ENCODE peak calls at places on chromosomes 2 and 18, in nine cellular contexts. D is heart right ventricle, U is thyroid gland, R is psoas muscle, S is Caco-2, K is testis, E is spleen, Y is Peyer's patch, C is esophagus squamous epithelium. L is an unnamed sample.
A peak's percentile ranks its signal among the peaks of the same experiment; 100 is the strongest.

GRCh38 chr2:170262806-170263205 is 84.9 kb downstream of the MYO3B start:
- DNase-seq in E (no peak), U (no peak), K (no peak), Y (no peak), S (no peak), R (no peak), C (no peak), D (no peak), L (no peak)

GRCh38 chr2:26590439-26590838 is 50.7 kb downstream of the CIB4 start:
- DNase-seq in K (peak; percentile 0), E (peak; percentile 15), D (no peak), Y (peak; percentile 14), S (no peak), R (peak; percentile 4), C (no peak), U (no peak), L (no peak)

GRCh38 chr2:238139141-238139840 is 823 bp downstream of the KLHL30 start:
- DNase-seq in U (no peak), K (no peak), Y (no peak), S (no peak), R (peak; percentile 80), D (no peak), C (no peak), E (no peak), L (no peak)

GRCh38 chr2:104521247-104521646 is 332.7 kb upstream of the POU3F3 start:
- DNase-seq in K (no peak), E (no peak), U (no peak), D (no peak), S (no peak), C (no peak), R (no peak), Y (no peak), L (no peak)

GRCh38 chr2:28594369-28595108 is 98.7 kb downstream of the PLB1 start:
- DNase-seq in R (peak; percentile 92), Y (peak; percentile 98), D (peak; percentile 89), K (peak; percentile 96), C (peak; percentile 29), U (peak; percentile 93), S (peak; percentile 93), E (peak; percentile 95), L (peak; percentile 90)

GRCh38 chr2:172906401-172906811 is 169.2 kb upstream of the MAP3K20 start:
- DNase-seq in K (no peak), Y (no peak), D (peak; percentile 47), U (no peak), S (no peak), C (no peak), E (no peak), R (no peak), L (peak; percentile 46)

GRCh38 chr18:2402084-2402483 is 169.2 kb downstream of the METTL4 start:
- DNase-seq in K (no peak), C (no peak), R (no peak), S (no peak), D (no peak), U (no peak), Y (no peak), E (no peak), L (no peak)

GRCh38 chr2:129689600-129689999 is 289.9 kb upstream of the RAB6C start:
- DNase-seq in K (no peak), R (no peak), C (no peak), Y (no peak), D (no peak), S (no peak), U (no peak), E (no peak), L (no peak)

GRCh38 chr2:137729305-137729704 is 235.0 kb upstream of the HNMT start:
- DNase-seq in D (no peak), Y (no peak), R (no peak), U (no peak), K (no peak), S (no peak), E (no peak), C (no peak), L (no peak)

GRCh38 chr2:28591711-28592365 is 96.0 kb downstream of the PLB1 start:
- DNase-seq in E (peak; percentile 69), D (no peak), K (no peak), C (no peak), R (no peak), Y (no peak), U (no peak), S (no peak), L (no peak)

GRCh38 chr2:210225461-210225798 is 183 bp upstream of the ACADL start:
- DNase-seq in S (no peak), U (no peak), K (no peak), D (no peak), Y (no peak), R (no peak), C (no peak), E (no peak), L (no peak)

GRCh38 chr2:11583203-11583752 is 49.4 kb downstream of the GREB1 start:
- DNase-seq in S (no peak), Y (no peak), U (no peak), E (no peak), K (peak; percentile 54), C (no peak), R (peak; percentile 69), D (peak; percentile 69), L (no peak)

GRCh38 chr18:24860978-24861680 is 400.7 kb downstream of the HRH4 start:
- DNase-seq in E (no peak), C (no peak), D (no peak), S (no peak), Y (no peak), U (no peak), R (no peak), K (no peak), L (no peak)

GRCh38 chr2:133753665-133754064 is 185.4 kb upstream of the NCKAP5 start:
- DNase-seq in K (no peak), Y (no peak), S (no peak), C (no peak), U (peak; percentile 42), D (no peak), R (no peak), E (no peak), L (peak; percentile 63)

GRCh38 chr2:26292646-26293045 is 47.9 kb downstream of the HADHB start:
- DNase-seq in R (no peak), Y (no peak), S (no peak), U (no peak), E (no peak), K (no peak), C (no peak), D (no peak), L (no peak)

DNA sequence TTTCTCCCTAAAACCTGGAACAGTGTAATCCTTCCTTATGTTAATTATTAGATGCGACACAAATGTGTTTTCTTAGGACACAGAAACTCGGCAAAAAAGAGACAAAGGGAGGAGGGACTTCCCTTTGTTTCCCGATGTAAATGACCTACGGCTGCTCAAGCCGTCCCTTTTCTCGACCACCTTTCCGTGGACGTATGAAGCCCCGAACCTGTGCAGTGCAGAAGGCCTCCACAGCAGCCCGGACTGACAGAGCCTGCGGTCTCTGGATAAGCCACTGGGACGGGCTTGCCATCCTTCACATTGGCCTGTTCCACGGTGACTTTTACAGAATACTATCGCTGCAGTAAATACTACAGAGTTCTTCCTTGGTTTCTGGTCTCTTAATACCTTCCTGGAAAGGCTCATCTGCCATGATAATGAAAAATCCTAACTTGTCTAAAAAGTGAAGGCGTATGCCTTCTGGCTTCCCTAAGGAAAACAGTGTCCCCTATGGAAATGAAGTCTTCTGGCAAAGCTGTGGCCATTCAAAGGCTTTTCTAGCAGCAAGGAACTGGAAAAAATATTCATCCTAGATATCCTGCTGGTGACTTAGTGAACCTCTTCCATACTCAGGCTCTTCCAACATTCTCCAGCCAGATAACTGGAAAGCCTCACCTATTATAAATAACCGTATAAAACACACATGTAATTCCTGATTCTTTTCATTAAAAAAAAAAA is 84.9 kb downstream of the RBMS1 start:
- DNase-seq in C (no peak), Y (no peak), D (no peak), E (peak; percentile 76), K (no peak), R (peak; percentile 51), S (peak; percentile 14), U (no peak), L (peak; percentile 34)
- H3K4me1 ChIP-seq in C (peaks cover 56% of the 10 kb centered on the region), Y (peaks cover 14% of the 10 kb centered on the region), D (peaks cover 54% of the 10 kb centered on the region), E (peaks cover 79% of the 10 kb centered on the region), K (peaks cover 13% of the 10 kb centered on the region), R (peaks cover 53% of the 10 kb centered on the region), S (peaks cover 19% of the 10 kb centered on the region), U (peaks cover 28% of the 10 kb centered on the region), L (no peaks in the 10 kb centered on the region)

GRCh38 chr18:9609190-9609589 is 5.2 kb downstream of the PPP4R1 start:
- DNase-seq in C (no peak), R (no peak), K (no peak), Y (no peak), E (no peak), S (no peak), U (no peak), D (no peak), L (no peak)

GRCh38 chr18:9612215-9612830 is 2.0 kb downstream of the PPP4R1 start:
- DNase-seq in E (no peak), S (peak; percentile 53), C (no peak), U (peak; percentile 40), D (peak; percentile 14), Y (peak; percentile 62), R (no peak), K (peak; percentile 50), L (peak; percentile 14)

GRCh38 chr18:9608298-9608697 is 6.1 kb downstream of the PPP4R1 start:
- DNase-seq in U (no peak), S (no peak), Y (no peak), K (no peak), C (no peak), E (no peak), R (no peak), D (no peak), L (no peak)

GRCh38 chr18:9606039-9606438 is 8.3 kb downstream of the PPP4R1 start:
- DNase-seq in D (no peak), K (no peak), E (no peak), S (no peak), Y (no peak), R (no peak), U (no peak), C (no peak), L (no peak)

DNA sequence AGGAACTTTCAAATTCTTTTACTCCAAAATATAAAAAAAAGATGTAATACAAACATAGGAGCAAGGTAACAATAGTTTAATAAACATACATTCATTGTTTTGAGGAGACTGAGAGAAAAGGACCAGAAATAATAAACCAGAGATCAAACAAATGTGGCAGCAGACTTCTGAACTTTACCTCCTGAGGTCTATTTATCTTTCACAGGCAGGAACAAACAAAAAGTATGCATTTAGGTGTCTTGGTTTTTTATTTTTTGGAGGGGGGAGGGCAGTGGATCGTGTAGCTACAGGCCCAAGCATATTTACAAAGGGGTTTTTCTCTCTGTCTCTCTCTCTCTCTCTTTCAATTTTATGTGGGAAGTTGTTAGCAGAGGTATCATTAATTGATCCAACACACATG is 5.6 kb downstream of the PPP4R1 start:
- DNase-seq in K (no peak), U (no peak), S (peak; percentile 32), Y (no peak), C (no peak), D (no peak), R (no peak), E (no peak), L (no peak)
- H3K36me3 ChIP-seq in K (peaks cover 4% of the 10 kb centered on the region), U (no peaks in the 10 kb centered on the region), S (peaks cover 2% of the 10 kb centered on the region), Y (no peaks in the 10 kb centered on the region), C (peaks cover 4% of the 10 kb centered on the region), D (peaks cover 4% of the 10 kb centered on the region), R (no peaks in the 10 kb centered on the region), E (peaks cover 14% of the 10 kb centered on the region), L (no peaks in the 10 kb centered on the region)

GRCh38 chr2:105915005-105915558 is 170.4 kb downstream of the NCK2 start:
- DNase-seq in R (no peak), D (no peak), S (no peak), E (no peak), C (no peak), U (no peak), K (no peak), Y (no peak), L (no peak)
- H3K4me1 ChIP-seq in R (peaks cover 11% of the 10 kb centered on the region), D (no peaks in the 10 kb centered on the region), S (no peaks in the 10 kb centered on the region), E (no peaks in the 10 kb centered on the region), C (peaks cover 3% of the 10 kb centered on the region), U (no peaks in the 10 kb centered on the region), K (peaks cover 11% of the 10 kb centered on the region), Y (no peaks in the 10 kb centered on the region), L (no peaks in the 10 kb centered on the region)

GRCh38 chr18:79718878-79719477 is 39.4 kb downstream of the CTDP1 start:
- DNase-seq in R (no peak), Y (no peak), S (no peak), E (no peak), K (no peak), C (no peak), D (no peak), U (no peak), L (no peak)
- H3K36me3 ChIP-seq in R (no peaks in the 10 kb centered on the region), Y (no peaks in the 10 kb centered on the region), S (no peaks in the 10 kb centered on the region), E (peaks cover 100% of the 10 kb centered on the region), K (no peaks in the 10 kb centered on the region), C (peaks cover 34% of the 10 kb centered on the region), D (peaks cover 29% of the 10 kb centered on the region), U (peaks cover 35% of the 10 kb centered on the region), L (no peaks in the 10 kb centered on the region)

L was measured in BE2C.